ENCODE peak calls at places on chromosomes 13 and 19, in six cellular contexts. C is sigmoid colon, R is upper lobe of left lung, N is A549, S is tibial nerve, Q is suprapubic skin. A is an unnamed sample.
A peak's percentile ranks its signal among the peaks of the same experiment; 100 is the strongest.

GRCh38 chr13:61350351-61350750 is 65.3 kb downstream of the PCDH20 start:
- DNase-seq in C (no peak), R (no peak), N (no peak), S (no peak), Q (no peak), A (no peak)

GRCh38 chr13:97319088-97319487 is 97.0 kb downstream of the MBNL2 start:
- DNase-seq in C (no peak), R (no peak), N (no peak), S (no peak), Q (no peak), A (no peak)

GRCh38 chr19:45901432-45901903 is 945 bp downstream of the MYPOP start:
- DNase-seq in C (peak; percentile 82), R (peak; percentile 88), N (no peak), S (peak; percentile 24), Q (peak; percentile 68), A (peak; percentile 48)

GRCh38 chr13:72144625-72145024 is 277.6 kb upstream of the DACH1 start:
- DNase-seq in C (no peak), R (no peak), N (no peak), S (no peak), Q (no peak), A (no peak)

GRCh38 chr13:32323912-32324311 is 8.6 kb downstream of the BRCA2 start:
- DNase-seq in C (no peak), R (no peak), N (no peak), S (no peak), Q (no peak), A (no peak)

GRCh38 chr13:39296193-39296592 is 257.9 kb downstream of the NHLRC3 start:
- DNase-seq in C (no peak), R (no peak), N (no peak), S (no peak), Q (no peak), A (no peak)

GRCh38 chr13:95643009-95643408 is 1.5 kb downstream of the DZIP1 start:
- DNase-seq in C (no peak), R (no peak), N (no peak), S (no peak), Q (no peak), A (no peak)

GRCh38 chr13:103187621-103188020 is 121.4 kb upstream of the SLC10A2 start:
- DNase-seq in C (no peak), R (no peak), N (no peak), S (no peak), Q (no peak), A (no peak)

GRCh38 chr13:98384739-98385138 is 192.2 kb downstream of the STK24 start:
- DNase-seq in C (no peak), R (no peak), N (no peak), S (no peak), Q (no peak), A (no peak)

GRCh38 chr19:3176715-3177501 is 1.7 kb upstream of the S1PR4 start:
- DNase-seq in C (no peak), R (peak; percentile 45), N (peak; percentile 80), S (no peak), Q (no peak), A (peak; percentile 71)

GRCh38 chr19:34838753-34839431 is 65.9 kb upstream of the ZNF599 start:
- DNase-seq in C (no peak), R (peak; percentile 65), N (no peak), S (no peak), Q (no peak), A (peak; percentile 31)
- TF ChIP-seq CTCF in C (no peak), R (peak; percentile 35), N (peak; percentile 22), S (no peak), Q (peak; percentile 23), A (no peak)

DNA sequence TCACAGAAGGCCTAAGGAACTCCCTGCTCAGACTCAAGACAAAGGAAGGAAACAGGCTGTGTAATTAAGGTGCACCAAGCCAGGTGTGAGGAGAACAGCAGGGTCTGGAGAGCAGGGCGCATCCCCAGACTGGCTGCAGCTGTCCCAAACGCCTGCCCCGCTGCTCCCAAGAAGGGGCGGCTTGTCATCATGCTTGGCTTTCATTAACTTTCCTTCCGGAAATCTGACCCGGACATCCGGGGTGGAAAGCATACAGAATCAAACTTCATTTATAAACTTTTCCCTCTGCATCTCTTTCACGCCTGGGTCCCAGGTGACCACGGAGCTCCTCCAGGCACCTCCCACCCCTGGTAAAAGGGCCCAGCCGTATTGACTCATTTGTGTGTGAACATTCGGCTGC is 31.7 kb downstream of the TSHZ3 start:
- DNase-seq in C (peak; percentile 37), R (peak; percentile 14), N (no peak), S (no peak), Q (no peak), A (no peak)
- TF ChIP-seq EP300 in C (no peak), R (no peak), N (no peak), S (no peak), Q (no peak), A (no peak)

DNA sequence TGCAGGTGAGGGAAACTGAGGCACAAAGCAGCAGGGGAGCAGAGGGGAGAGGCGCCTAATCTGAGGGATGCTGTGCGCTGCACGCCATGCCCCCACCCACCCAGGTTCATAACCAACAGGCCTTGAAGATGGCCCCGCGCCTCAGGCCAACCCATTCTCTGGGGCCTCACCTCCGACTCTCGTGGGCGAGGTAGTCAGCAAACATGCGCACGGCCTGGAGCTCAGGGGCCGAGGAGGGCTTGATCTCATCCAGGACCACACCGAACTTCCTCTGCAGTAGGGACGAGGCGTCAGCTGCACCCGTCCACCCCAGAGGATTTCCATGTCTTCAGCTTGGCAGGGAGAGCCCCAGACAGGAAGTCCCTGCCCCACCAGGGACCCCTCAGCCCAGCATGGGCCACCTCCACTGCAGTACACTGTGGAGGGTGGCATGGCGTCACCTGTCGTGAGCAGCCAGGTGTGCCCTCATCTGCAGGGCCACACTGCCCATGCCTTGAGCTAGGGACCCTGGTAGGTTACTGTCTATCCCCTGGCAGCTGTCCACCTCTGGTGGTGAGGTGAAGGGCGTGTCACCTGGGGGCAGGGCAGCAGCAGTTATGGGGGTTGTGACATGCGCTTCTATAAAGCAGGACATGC is 8.3 kb downstream of the COPE start:
- DNase-seq in C (no peak), R (peak; percentile 51), N (no peak), S (no peak), Q (peak; percentile 58), A (no peak)
- H3K27ac ChIP-seq in C (no peak overlapping the region), R (no peak overlapping the region), N (no peak overlapping the region), S (no peak overlapping the region), Q (no peak overlapping the region), A (no peak overlapping the region)

GRCh38 chr13:51802601-51803000 is 1.4 kb downstream of the DHRS12 start:
- DNase-seq in C (peak; percentile 41), R (no peak), N (no peak), S (no peak), Q (no peak), A (no peak)
- TF ChIP-seq CTCF in C (no peak), R (no peak), N (no peak), S (no peak), Q (no peak), A (no peak)

GRCh38 chr13:110218601-110219201 is 88.3 kb downstream of the COL4A1 start:
- DNase-seq in C (no peak), R (peak; percentile 59), N (no peak), S (no peak), Q (no peak), A (no peak)
- TF ChIP-seq EP300 in C (no peak), R (peak; percentile 53), N (no peak), S (no peak), Q (no peak), A (no peak)

A was measured in transverse colon.